ENCODE peak calls at places on chromosomes 4 and X, in seven cellular contexts. R is mesothelial cell of epicardium; G is HFF-Myc; Q is nephron progenitor cell; C is brain microvascular endothelial cell; B is CD4-positive, alpha-beta T cell; X is mucosa of descending colon. N is an unnamed sample.

GRCh38 chr4:146381263-146381872 is 140.4 kb downstream of the SLC10A7 start:
- DNase-seq in R (no peak), G (no peak), Q (no peak), C (no peak), B (no peak), X (no peak), N (no peak)

GRCh38 chr4:47482326-47482725 is 2.7 kb upstream of the ATP10D start:
- DNase-seq in R (no peak), G (no peak), Q (no peak), C (peak), B (no peak), X (no peak), N (no peak)

GRCh38 chr4:99507762-99508161 is 3.1 kb upstream of the C4orf17 start:
- DNase-seq in R (no peak), G (no peak), Q (no peak), C (no peak), B (peak), X (no peak), N (no peak)

GRCh38 chrX:12956704-12957541 is 18.0 kb upstream of the TMSB4X start:
- DNase-seq in R (no peak), G (no peak), Q (no peak), C (no peak), B (peak), X (no peak), N (no peak)

GRCh38 chr4:126958482-126958881 is 674.3 kb upstream of the INTU start:
- DNase-seq in R (no peak), G (no peak), Q (no peak), C (no peak), B (no peak), X (no peak), N (no peak)

GRCh38 chr4:143654571-143654970 is 45.9 kb downstream of the FREM3 start:
- DNase-seq in R (no peak), G (no peak), Q (no peak), C (no peak), B (no peak), X (no peak), N (no peak)

GRCh38 chr4:142379277-142380051 is 466.6 kb downstream of the INPP4B start:
- DNase-seq in R (no peak), G (peak), Q (no peak), C (peak), B (no peak), X (no peak), N (no peak)

GRCh38 chrX:11886745-11887144 is 128.7 kb downstream of the MSL3 start:
- DNase-seq in R (no peak), G (no peak), Q (no peak), C (peak), B (no peak), X (no peak), N (no peak)

GRCh38 chr4:5033266-5033945 is 14.1 kb upstream of the CYTL1 start:
- DNase-seq in R (no peak), G (no peak), Q (no peak), C (no peak), B (no peak), X (no peak), N (no peak)

GRCh38 chr4:104490096-104490769 is 4.5 kb downstream of the CXXC4 start:
- DNase-seq in R (no peak), G (no peak), Q (no peak), C (no peak), B (no peak), X (no peak), N (no peak)

GRCh38 chr4:87555751-87556619 is 26.8 kb upstream of the SPARCL1 start:
- DNase-seq in R (no peak), G (no peak), Q (no peak), C (peak), B (no peak), X (no peak), N (no peak)

GRCh38 chrX:52270453-52271116 is 85.9 kb downstream of the MAGED4 start:
- DNase-seq in R (no peak), G (no peak), Q (no peak), C (no peak), B (no peak), X (no peak), N (no peak)

GRCh38 chrX:19670854-19671620 is 155.7 kb upstream of the MAP3K15 start:
- DNase-seq in R (no peak), G (peak), Q (peak), C (peak), B (no peak), X (peak), N (no peak)

GRCh38 chr4:76989391-76990061 is 40.0 kb downstream of the SEPTIN11 start:
- DNase-seq in R (no peak), G (no peak), Q (no peak), C (no peak), B (peak), X (peak), N (no peak)

GRCh38 chr4:144174401-144175067 is 34.0 kb upstream of the GYPA start:
- DNase-seq in R (no peak), G (peak), Q (no peak), C (peak), B (no peak), X (no peak), N (no peak)

GRCh38 chr4:38994135-38994534 is 38.1 kb downstream of the TMEM156 start:
- DNase-seq in R (no peak), G (no peak), Q (no peak), C (no peak), B (no peak), X (no peak), N (no peak)

GRCh38 chr4:73869130-73870055 is at the start of gene CXCL1:
- DNase-seq in R (no peak), G (no peak), Q (peak), C (no peak), B (no peak), X (peak), N (no peak)

GRCh38 chr4:55184600-55185523 is 59.5 kb upstream of the KDR start:
- DNase-seq in R (no peak), G (no peak), Q (no peak), C (peak), B (peak), X (no peak), N (no peak)

GRCh38 chrX:85544609-85545008 is 165.1 kb upstream of the POF1B start:
- DNase-seq in R (no peak), G (no peak), Q (no peak), C (no peak), B (no peak), X (no peak), N (no peak)

GRCh38 chr4:168618577-168619265 is 121.9 kb downstream of the PALLD start:
- DNase-seq in R (no peak), G (no peak), Q (no peak), C (peak), B (no peak), X (no peak), N (no peak)

GRCh38 chr4:86896596-86896995 is 4.4 kb upstream of the C4orf36 start:
- DNase-seq in R (no peak), G (no peak), Q (no peak), C (no peak), B (no peak), X (no peak), N (no peak)

GRCh38 chr4:82372502-82372873 is 1.3 kb downstream of the HNRNPD start:
- DNase-seq in R (no peak), G (no peak), Q (peak), C (peak), B (peak), X (no peak), N (no peak)

DNA sequence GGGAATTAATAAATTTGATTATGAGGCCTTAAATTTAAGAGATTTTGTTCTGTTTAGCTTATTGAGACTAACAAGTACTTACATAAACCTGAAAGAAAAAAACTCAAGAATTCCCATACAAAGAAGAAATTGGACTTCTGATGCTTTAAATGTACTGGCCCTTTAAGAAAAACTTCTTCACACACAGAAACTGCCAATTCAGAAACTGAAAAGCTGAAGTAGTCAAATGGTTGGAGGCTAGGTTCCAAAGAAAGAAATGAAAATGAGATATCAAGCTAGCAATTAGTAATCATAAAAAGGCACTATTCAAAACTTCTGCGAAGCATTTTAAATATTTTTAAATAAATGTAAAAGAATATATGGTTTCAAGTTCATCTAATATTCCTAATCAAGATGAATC is 151.3 kb downstream of the THOC2 start:
- DNase-seq in R (no peak), G (no peak), Q (no peak), C (no peak), B (no peak), X (no peak), N (no peak)
- TF ChIP-seq CTCF in R (no peak), G (no peak), Q (no peak), C (no peak), B (no peak), X (no peak), N (no peak)

GRCh38 chrX:47518105-47518504 is 35.1 kb upstream of the ZNF41 start:
- DNase-seq in R (no peak), G (no peak), Q (no peak), C (no peak), B (no peak), X (no peak), N (no peak)

GRCh38 chrX:47529548-47529947 is 31.5 kb upstream of the ARAF start:
- DNase-seq in R (no peak), G (no peak), Q (no peak), C (no peak), B (no peak), X (no peak), N (no peak)

GRCh38 chrX:47523297-47523696 is 37.7 kb upstream of the ARAF start:
- DNase-seq in R (peak), G (no peak), Q (peak), C (peak), B (peak), X (peak), N (peak)

GRCh38 chrX:47523713-47524166 is 37.3 kb upstream of the ARAF start:
- DNase-seq in R (no peak), G (no peak), Q (no peak), C (no peak), B (no peak), X (no peak), N (no peak)
- TF ChIP-seq CTCF in R (no peak), G (no peak), Q (no peak), C (no peak), B (peak), X (no peak), N (no peak)

DNA sequence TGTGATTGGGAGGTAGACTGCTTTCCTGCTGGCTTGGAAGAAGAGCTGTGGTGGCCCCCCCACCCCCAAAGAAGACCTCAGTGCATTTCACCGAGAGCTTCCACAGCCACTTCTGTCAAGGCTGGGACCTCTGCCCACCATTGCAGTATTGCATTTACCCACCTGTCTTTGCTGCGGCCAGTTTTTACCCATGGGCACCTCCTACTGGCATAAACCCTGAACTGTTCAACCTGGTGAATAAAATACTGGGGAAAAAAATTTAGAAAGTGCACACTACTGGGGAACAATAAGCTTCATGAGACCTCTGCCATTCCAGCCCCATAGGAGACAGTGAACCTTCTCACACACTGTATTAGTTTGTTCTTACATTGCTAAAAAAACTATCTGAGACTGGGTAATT is 40.3 kb downstream of the ARFIP1 start:
- DNase-seq in R (no peak), G (no peak), Q (no peak), C (no peak), B (no peak), X (no peak), N (no peak)
- TF ChIP-seq CTCF in R (no peak), G (no peak), Q (no peak), C (peak), B (no peak), X (no peak), N (no peak)

GRCh38 chr4:140054861-140055260 is 99.1 kb downstream of the MAML3 start:
- DNase-seq in R (no peak), G (no peak), Q (no peak), C (no peak), B (no peak), X (no peak), N (no peak)

GRCh38 chr4:140049024-140049923 is 104.7 kb downstream of the MAML3 start:
- DNase-seq in R (peak), G (no peak), Q (peak), C (peak), B (peak), X (peak), N (no peak)

GRCh38 chr4:140049924-140050681 is 103.9 kb downstream of the MAML3 start:
- DNase-seq in R (no peak), G (no peak), Q (peak), C (no peak), B (no peak), X (no peak), N (no peak)

GRCh38 chr4:140053185-140053584 is 100.8 kb downstream of the MAML3 start:
- DNase-seq in R (no peak), G (no peak), Q (no peak), C (no peak), B (no peak), X (no peak), N (no peak)

GRCh38 chr4:140052050-140052449 is 101.9 kb downstream of the MAML3 start:
- DNase-seq in R (no peak), G (no peak), Q (no peak), C (peak), B (peak), X (no peak), N (no peak)
- TF ChIP-seq CTCF in R (no peak), G (peak), Q (peak), C (peak), B (peak), X (no peak), N (peak)